ENCODE peak calls at places on chromosome 7, in nine cellular contexts. One of them, this sample, is unnamed.

GRCh38 chr7:395643-396042 is 105.7 kb downstream of the FOXL3 start:
- DNase-seq in heart left ventricle: no peak
- DNase-seq in NCI-H460: no peak
- DNase-seq in left kidney: no peak
- DNase-seq in neural crest cell: no peak
- DNase-seq in naive thymus-derived CD8-positive, alpha-beta T cell: no peak
- DNase-seq in HT1080: no peak
- DNase-seq in BE2C: no peak
- DNase-seq in stimulated activated CD8-positive, alpha-beta memory T cell treated with anti-CD3 and anti-CD28 coated beads, Interleukin-15, amount 100 ng/mL, for 4 hours: no peak
- DNase-seq in this sample: no peak

GRCh38 chr7:152351168-152351567 is 84.6 kb downstream of the KMT2C start:
- DNase-seq in HT1080: no peak
- DNase-seq in NCI-H460: no peak
- DNase-seq in neural crest cell: no peak
- DNase-seq in stimulated activated CD8-positive, alpha-beta memory T cell treated with anti-CD3 and anti-CD28 coated beads, Interleukin-15, amount 100 ng/mL, for 4 hours: no peak
- DNase-seq in BE2C: no peak
- DNase-seq in heart left ventricle: no peak
- DNase-seq in left kidney: no peak
- DNase-seq in naive thymus-derived CD8-positive, alpha-beta T cell: no peak
- DNase-seq in this sample: no peak

GRCh38 chr7:117012284-117013174 is 59.2 kb downstream of the ST7 start:
- DNase-seq in neural crest cell: no peak
- DNase-seq in naive thymus-derived CD8-positive, alpha-beta T cell: no peak
- DNase-seq in HT1080: peak
- DNase-seq in NCI-H460: no peak
- DNase-seq in left kidney: peak
- DNase-seq in BE2C: peak
- DNase-seq in heart left ventricle: no peak
- DNase-seq in stimulated activated CD8-positive, alpha-beta memory T cell treated with anti-CD3 and anti-CD28 coated beads, Interleukin-15, amount 100 ng/mL, for 4 hours: no peak
- DNase-seq in this sample: peak

GRCh38 chr7:51369746-51370145 is 53.1 kb upstream of the COBL start:
- DNase-seq in left kidney: peak
- DNase-seq in heart left ventricle: no peak
- DNase-seq in BE2C: no peak
- DNase-seq in stimulated activated CD8-positive, alpha-beta memory T cell treated with anti-CD3 and anti-CD28 coated beads, Interleukin-15, amount 100 ng/mL, for 4 hours: no peak
- DNase-seq in naive thymus-derived CD8-positive, alpha-beta T cell: no peak
- DNase-seq in HT1080: no peak
- DNase-seq in neural crest cell: peak
- DNase-seq in NCI-H460: no peak
- DNase-seq in this sample: no peak

GRCh38 chr7:153152786-153153185 is 393.2 kb downstream of the ACTR3B start:
- DNase-seq in stimulated activated CD8-positive, alpha-beta memory T cell treated with anti-CD3 and anti-CD28 coated beads, Interleukin-15, amount 100 ng/mL, for 4 hours: no peak
- DNase-seq in HT1080: no peak
- DNase-seq in naive thymus-derived CD8-positive, alpha-beta T cell: no peak
- DNase-seq in BE2C: no peak
- DNase-seq in left kidney: peak
- DNase-seq in NCI-H460: no peak
- DNase-seq in heart left ventricle: no peak
- DNase-seq in neural crest cell: no peak
- DNase-seq in this sample: no peak

GRCh38 chr7:121561717-121562116 is 165.6 kb upstream of the FAM3C start:
- DNase-seq in stimulated activated CD8-positive, alpha-beta memory T cell treated with anti-CD3 and anti-CD28 coated beads, Interleukin-15, amount 100 ng/mL, for 4 hours: no peak
- DNase-seq in neural crest cell: no peak
- DNase-seq in NCI-H460: no peak
- DNase-seq in left kidney: peak
- DNase-seq in heart left ventricle: no peak
- DNase-seq in naive thymus-derived CD8-positive, alpha-beta T cell: no peak
- DNase-seq in BE2C: peak
- DNase-seq in HT1080: no peak
- DNase-seq in this sample: no peak

GRCh38 chr7:101258243-101258731 is 13.4 kb upstream of the FIS1 start:
- DNase-seq in stimulated activated CD8-positive, alpha-beta memory T cell treated with anti-CD3 and anti-CD28 coated beads, Interleukin-15, amount 100 ng/mL, for 4 hours: no peak
- DNase-seq in BE2C: no peak
- DNase-seq in left kidney: no peak
- DNase-seq in HT1080: no peak
- DNase-seq in naive thymus-derived CD8-positive, alpha-beta T cell: no peak
- DNase-seq in NCI-H460: no peak
- DNase-seq in heart left ventricle: no peak
- DNase-seq in neural crest cell: no peak
- DNase-seq in this sample: no peak

GRCh38 chr7:97003262-97004236 is 1.8 kb upstream of the DLX6 start:
- DNase-seq in HT1080: no peak
- DNase-seq in stimulated activated CD8-positive, alpha-beta memory T cell treated with anti-CD3 and anti-CD28 coated beads, Interleukin-15, amount 100 ng/mL, for 4 hours: no peak
- DNase-seq in heart left ventricle: no peak
- DNase-seq in neural crest cell: no peak
- DNase-seq in NCI-H460: no peak
- DNase-seq in naive thymus-derived CD8-positive, alpha-beta T cell: no peak
- DNase-seq in BE2C: no peak
- DNase-seq in left kidney: peak
- DNase-seq in this sample: no peak

This sample was measured in SK-N-DZ.